ENCODE peak calls at places on chromosomes 3 and 15, in nine cellular contexts. M, Y, C, E, N, R, A, W and D are unnamed samples.

GRCh38 chr3:46483799-46484198 is 14.0 kb upstream of the RTP3 start:
- DNase-seq in R (no peak), W (no peak), C (no peak), E (no peak), A (no peak), Y (no peak), M (no peak), N (no peak), D (no peak)

GRCh38 chr3:19149388-19149787 is 1.1 kb downstream of the KCNH8 start:
- DNase-seq in N (no peak), R (no peak), A (peak), W (no peak), E (no peak), M (peak), C (no peak), Y (peak), D (no peak)

GRCh38 chr3:16873872-16874271 is 10.9 kb upstream of the PLCL2 start:
- DNase-seq in N (no peak), R (no peak), A (no peak), C (no peak), Y (no peak), M (no peak), E (no peak), W (no peak), D (no peak)

GRCh38 chr3:89032331-89033063 is 74.9 kb upstream of the EPHA3 start:
- DNase-seq in A (peak), R (no peak), N (no peak), W (no peak), C (no peak), Y (no peak), M (peak), E (no peak), D (no peak)

GRCh38 chr3:170410428-170411029 is 8.1 kb upstream of the CLDN11 start:
- DNase-seq in M (peak), R (no peak), C (no peak), W (peak), Y (no peak), A (peak), E (no peak), N (no peak), D (no peak)

GRCh38 chr15:69548771-69549170 is 96.2 kb downstream of the RPLP1 start:
- DNase-seq in N (no peak), E (no peak), M (peak), R (no peak), W (no peak), A (no peak), Y (no peak), C (no peak), D (no peak)

GRCh38 chr3:22939349-22939748 is 263.8 kb upstream of the UBE2E2 start:
- DNase-seq in R (no peak), N (no peak), M (no peak), A (peak), E (no peak), Y (no peak), W (no peak), C (no peak), D (no peak)

GRCh38 chr15:71743861-71744382 is 66.4 kb upstream of the NR2E3 start:
- DNase-seq in A (peak), R (peak), Y (peak), E (peak), N (peak), W (peak), C (peak), M (peak), D (peak)

GRCh38 chr3:38173834-38174418 is 8.6 kb downstream of the OXSR1 start:
- DNase-seq in M (no peak), C (no peak), E (no peak), W (no peak), N (no peak), Y (no peak), R (no peak), A (no peak), D (no peak)

GRCh38 chr15:64749999-64750657 is 25.3 kb downstream of the RBPMS2 start:
- DNase-seq in M (no peak), R (no peak), C (no peak), N (no peak), W (peak), E (no peak), Y (peak), A (no peak), D (no peak)

GRCh38 chr3:197021729-197022404 is 7.8 kb downstream of the MELTF start:
- DNase-seq in Y (no peak), N (no peak), A (no peak), W (no peak), E (no peak), M (no peak), R (no peak), C (no peak), D (no peak)

GRCh38 chr3:187519428-187519890 is 150.7 kb downstream of the SST start:
- DNase-seq in C (no peak), M (peak), W (peak), E (no peak), R (no peak), Y (no peak), N (no peak), A (no peak), D (no peak)

GRCh38 chr15:84840741-84841429 is 23.7 kb downstream of the ALPK3 start:
- DNase-seq in E (no peak), R (no peak), N (peak), C (no peak), A (peak), M (peak), W (peak), Y (no peak), D (no peak)

GRCh38 chr3:72924055-72924454 is 36.2 kb downstream of the GXYLT2 start:
- DNase-seq in M (no peak), A (no peak), E (no peak), C (no peak), Y (no peak), N (no peak), R (no peak), W (no peak), D (no peak)

GRCh38 chr15:36598529-36599177 is 19.2 kb downstream of the CDIN1 start:
- DNase-seq in W (no peak), M (no peak), R (no peak), A (no peak), E (no peak), N (no peak), C (no peak), Y (no peak), D (no peak)

GRCh38 chr3:60010778-60011177 is 961.0 kb upstream of the CFAP20DC start:
- DNase-seq in E (peak), A (no peak), W (no peak), R (peak), M (no peak), C (peak), N (no peak), Y (no peak), D (peak)

GRCh38 chr3:124779751-124780191 is 49.5 kb downstream of the UMPS start:
- DNase-seq in R (no peak), C (no peak), E (no peak), Y (no peak), N (no peak), W (no peak), A (no peak), M (no peak), D (no peak)

GRCh38 chr15:45347033-45347432 is 31.3 kb downstream of the GATM start:
- DNase-seq in N (no peak), A (no peak), R (no peak), C (no peak), Y (no peak), M (peak), W (no peak), E (no peak), D (no peak)

GRCh38 chr15:68655686-68656437 is 77.1 kb downstream of the CORO2B start:
- DNase-seq in R (no peak), N (peak), M (no peak), C (no peak), W (no peak), A (no peak), E (no peak), Y (no peak), D (no peak)

GRCh38 chr3:194397757-194398312 is 1.2 kb downstream of the GP5 start:
- DNase-seq in R (no peak), A (no peak), N (no peak), C (no peak), Y (no peak), E (no peak), W (no peak), M (no peak), D (peak)

GRCh38 chr15:49452595-49452994 is 29.6 kb downstream of the FGF7 start:
- DNase-seq in N (no peak), C (no peak), Y (no peak), E (no peak), A (no peak), M (no peak), R (no peak), W (no peak), D (no peak)

GRCh38 chr3:68876112-68876713 is 56.1 kb downstream of the TAFA4 start:
- DNase-seq in M (peak), W (peak), A (peak), Y (peak), R (no peak), C (peak), E (no peak), N (no peak), D (no peak)

GRCh38 chr3:162400697-162401096 is 904.1 kb downstream of the OTOL1 start:
- DNase-seq in R (no peak), N (no peak), A (no peak), W (no peak), M (no peak), E (no peak), Y (no peak), C (no peak), D (no peak)

GRCh38 chr3:101050061-101050460 is 56.8 kb upstream of the ABI3BP start:
- DNase-seq in C (no peak), E (no peak), R (no peak), Y (no peak), N (no peak), M (no peak), A (no peak), W (no peak), D (no peak)

GRCh38 chr15:71103102-71103676 is 12.1 kb upstream of the THSD4 start:
- DNase-seq in A (peak), Y (peak), W (peak), N (no peak), R (no peak), M (peak), C (no peak), E (no peak), D (no peak)

GRCh38 chr3:185678027-185678426 is 91.9 kb downstream of the SENP2 start:
- DNase-seq in N (no peak), R (no peak), Y (no peak), A (no peak), M (no peak), C (no peak), E (no peak), W (no peak), D (no peak)

GRCh38 chr3:189714991-189715961 is 84.1 kb downstream of the TP63 start:
- DNase-seq in E (no peak), Y (no peak), N (no peak), R (no peak), C (no peak), W (peak), M (peak), A (peak), D (no peak)

GRCh38 chr15:33458421-33458820 is 147.7 kb downstream of the RYR3 start:
- DNase-seq in Y (no peak), C (no peak), R (no peak), A (no peak), W (no peak), N (no peak), E (no peak), M (peak), D (no peak)

GRCh38 chr3:120304569-120305090 is 19.6 kb upstream of the GPR156 start:
- DNase-seq in Y (no peak), W (no peak), N (no peak), M (peak), A (no peak), E (no peak), C (no peak), R (no peak), D (no peak)

GRCh38 chr3:59812188-59812587 is 762.4 kb upstream of the CFAP20DC start:
- DNase-seq in N (no peak), M (peak), Y (no peak), C (no peak), E (no peak), W (no peak), R (no peak), A (no peak), D (no peak)

GRCh38 chr3:172194702-172195392 is 155.5 kb downstream of the FNDC3B start:
- DNase-seq in A (no peak), M (peak), W (no peak), Y (no peak), E (no peak), R (no peak), C (no peak), N (no peak), D (no peak)

GRCh38 chr3:160400631-160401150 is 1.2 kb downstream of the SMC4 start:
- DNase-seq in A (no peak), E (no peak), R (no peak), N (no peak), C (no peak), W (no peak), M (peak), Y (peak), D (no peak)

GRCh38 chr3:40624189-40624754 is 99.5 kb downstream of the ZNF621 start:
- DNase-seq in A (no peak), E (no peak), N (no peak), R (no peak), M (no peak), C (no peak), Y (no peak), W (no peak), D (no peak)

GRCh38 chr3:16148783-16149182 is 25.7 kb upstream of the GALNT15 start:
- DNase-seq in A (peak), N (peak), C (no peak), E (no peak), W (peak), M (peak), R (no peak), Y (no peak), D (no peak)

GRCh38 chr15:73575636-73576247 is 57.4 kb downstream of the NPTN start:
- DNase-seq in Y (no peak), C (no peak), E (no peak), R (no peak), W (peak), N (no peak), A (peak), M (peak), D (no peak)

GRCh38 chr15:66100761-66101160 is 152.8 kb downstream of the MEGF11 start:
- DNase-seq in N (no peak), E (peak), M (no peak), A (no peak), W (no peak), C (peak), Y (no peak), R (no peak), D (no peak)

GRCh38 chr3:32901005-32901932 is 50.2 kb upstream of the CCR4 start:
- DNase-seq in E (no peak), N (no peak), Y (no peak), W (no peak), A (no peak), M (no peak), R (no peak), C (no peak), D (no peak)